ENCODE peak calls at places on chromosome 9, in seven cellular contexts. B is left ventricle myocardium inferior, F is RWPE1, O is GM20000, V is nephron progenitor cell, X is sigmoid colon, R is Calu3. P is an unnamed sample.

GRCh38 chr9:98260635-98261034 is 5.2 kb upstream of the TBC1D2 start:
- DNase-seq in B (no peak), F (no peak), O (no peak), V (no peak), X (no peak), R (no peak), P (no peak)

GRCh38 chr9:10436771-10437170 is 176.0 kb downstream of the PTPRD start:
- DNase-seq in B (no peak), F (no peak), O (no peak), V (no peak), X (no peak), R (no peak), P (no peak)

GRCh38 chr9:110452227-110452801 is 114.7 kb upstream of the TXNDC8 start:
- DNase-seq in B (no peak), F (peak), O (no peak), V (no peak), X (no peak), R (no peak), P (no peak)

GRCh38 chr9:81211741-81212140 is 477.6 kb downstream of the TLE1 start:
- DNase-seq in B (no peak), F (no peak), O (no peak), V (no peak), X (no peak), R (no peak), P (no peak)

GRCh38 chr9:121888438-121888775 is 204.7 kb downstream of the TTLL11 start:
- DNase-seq in B (no peak), F (no peak), O (no peak), V (no peak), X (no peak), R (no peak), P (no peak)

GRCh38 chr9:5719546-5719945 is 90.6 kb downstream of the RIC1 start:
- DNase-seq in B (no peak), F (no peak), O (no peak), V (no peak), X (no peak), R (no peak), P (no peak)

GRCh38 chr9:74521009-74521408 is 23.9 kb downstream of the RORB start:
- DNase-seq in B (no peak), F (no peak), O (no peak), V (no peak), X (no peak), R (no peak), P (no peak)

GRCh38 chr9:114516913-114517312 is 11.6 kb upstream of the WHRN start:
- DNase-seq in B (no peak), F (no peak), O (no peak), V (no peak), X (no peak), R (no peak), P (no peak)

GRCh38 chr9:137832830-137833590 is 44.6 kb upstream of the CACNA1B start:
- DNase-seq in B (no peak), F (no peak), O (no peak), V (no peak), X (no peak), R (no peak), P (no peak)

GRCh38 chr9:70587143-70587710 is 172.8 kb upstream of the KLF9 start:
- DNase-seq in B (no peak), F (no peak), O (no peak), V (no peak), X (peak), R (no peak), P (no peak)

GRCh38 chr9:131656356-131657030 is 83.4 kb downstream of the RAPGEF1 start:
- DNase-seq in B (peak), F (no peak), O (peak), V (no peak), X (peak), R (no peak), P (no peak)

GRCh38 chr9:18608371-18608770 is 134.4 kb downstream of the ADAMTSL1 start:
- DNase-seq in B (no peak), F (no peak), O (no peak), V (no peak), X (no peak), R (no peak), P (no peak)

GRCh38 chr9:88532320-88532719 is 2.7 kb upstream of the NXNL2 start:
- DNase-seq in B (peak), F (no peak), O (no peak), V (peak), X (no peak), R (no peak), P (no peak)
- TF ChIP-seq CTCF in B (no peak), F (no peak), O (no peak), V (no peak), X (no peak), R (no peak), P (peak)

DNA sequence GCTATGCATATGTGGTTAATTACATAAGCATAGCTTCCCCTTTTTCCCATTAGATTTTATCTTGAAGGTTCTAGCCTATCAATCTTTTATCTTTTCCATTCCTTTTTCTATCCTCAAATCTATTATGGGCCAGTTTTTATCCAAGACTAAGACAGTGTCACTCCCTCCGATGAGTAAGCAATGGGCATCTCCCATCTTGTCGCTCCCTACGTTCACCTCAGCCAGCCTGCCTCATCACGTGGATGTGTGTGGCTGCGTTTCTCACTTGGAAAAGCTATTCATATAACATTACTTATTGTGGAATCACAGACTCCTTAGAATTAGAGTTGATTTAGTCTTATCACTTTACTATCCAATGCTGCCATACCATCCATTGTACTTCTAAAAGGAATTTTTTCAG is 49.2 kb downstream of the PCSK5 start:
- DNase-seq in B (no peak), F (no peak), O (no peak), V (no peak), X (no peak), R (no peak), P (no peak)
- TF ChIP-seq CTCF in B (no peak), F (no peak), O (no peak), V (no peak), X (no peak), R (no peak), P (no peak)

GRCh38 chr9:82466616-82467251 is 478.2 kb downstream of the SPATA31D1 start:
- DNase-seq in B (no peak), F (no peak), O (no peak), V (peak), X (no peak), R (no peak), P (no peak)
- TF ChIP-seq CTCF in B (peak), F (no peak), O (no peak), V (peak), X (no peak), R (no peak), P (peak)

GRCh38 chr9:126501383-126502331 is 112.1 kb upstream of the LMX1B start:
- DNase-seq in B (no peak), F (no peak), O (no peak), V (no peak), X (peak), R (no peak), P (peak)
- TF ChIP-seq CTCF in B (no peak), F (no peak), O (no peak), V (no peak), X (no peak), R (no peak), P (no peak)

GRCh38 chr9:95116002-95116819 is 201.3 kb downstream of the FANCC start:
- DNase-seq in B (no peak), F (no peak), O (no peak), V (peak), X (peak), R (no peak), P (no peak)
- TF ChIP-seq CTCF in B (peak), F (no peak), O (no peak), V (peak), X (peak), R (no peak), P (peak)

GRCh38 chr9:7342229-7342628 is 457.3 kb downstream of the DMAC1 start:
- DNase-seq in B (no peak), F (no peak), O (peak), V (no peak), X (no peak), R (no peak), P (no peak)
- TF ChIP-seq CTCF in B (peak), F (no peak), O (no peak), V (no peak), X (peak), R (no peak), P (peak)

GRCh38 chr9:16825364-16825763 is 45.1 kb downstream of the BNC2 start:
- DNase-seq in B (no peak), F (no peak), O (no peak), V (no peak), X (no peak), R (no peak), P (no peak)

GRCh38 chr9:16821344-16821743 is 49.1 kb downstream of the BNC2 start:
- DNase-seq in B (no peak), F (no peak), O (no peak), V (no peak), X (no peak), R (no peak), P (no peak)

GRCh38 chr9:16828335-16829281 is 41.9 kb downstream of the BNC2 start:
- DNase-seq in B (peak), F (no peak), O (no peak), V (peak), X (peak), R (no peak), P (no peak)

GRCh38 chr9:16825971-16826370 is 44.5 kb downstream of the BNC2 start:
- DNase-seq in B (no peak), F (no peak), O (no peak), V (no peak), X (no peak), R (no peak), P (no peak)

GRCh38 chr9:16824545-16825041 is 45.9 kb downstream of the BNC2 start:
- DNase-seq in B (no peak), F (peak), O (no peak), V (no peak), X (no peak), R (no peak), P (no peak)
- TF ChIP-seq CTCF in B (peak), F (no peak), O (no peak), V (no peak), X (no peak), R (no peak), P (peak)

GRCh38 chr9:128087262-128087661 is 19.2 kb downstream of the SLC25A25 start:
- DNase-seq in B (no peak), F (no peak), O (no peak), V (no peak), X (no peak), R (no peak), P (no peak)
- TF ChIP-seq CTCF in B (no peak), F (no peak), O (no peak), V (no peak), X (no peak), R (no peak), P (no peak)